ENCODE peak calls at places on chromosome 6, in five cellular contexts. F is GM23248, S is psoas muscle, P is thoracic aorta, H is breast epithelium. G is an unnamed sample.

GRCh38 chr6:45376310-45377040 is 1.3 kb downstream of the SUPT3H start:
- DNase-seq in F (peak; percentile 74), S (no peak), P (no peak), H (no peak), G (no peak)

GRCh38 chr6:16377470-16377869 is 139.1 kb downstream of the GMPR start:
- DNase-seq in F (no peak), S (no peak), P (no peak), H (no peak), G (peak; percentile 18)

GRCh38 chr6:130482645-130483390 is 117.0 kb downstream of the TMEM200A start:
- DNase-seq in F (peak; percentile 29), S (no peak), P (no peak), H (no peak), G (no peak)

GRCh38 chr6:138664740-138665139 is 108.8 kb upstream of the CCDC28A start:
- DNase-seq in F (no peak), S (no peak), P (no peak), H (no peak), G (no peak)

GRCh38 chr6:166312832-166313231 is 4.6 kb upstream of the PRR18 start:
- DNase-seq in F (no peak), S (no peak), P (no peak), H (no peak), G (no peak)

GRCh38 chr6:35948725-35949124 is 27.8 kb upstream of the SRPK1 start:
- DNase-seq in F (peak; percentile 37), S (no peak), P (no peak), H (no peak), G (no peak)

GRCh38 chr6:85460154-85460950 is 10.5 kb downstream of the NT5E start:
- DNase-seq in F (peak; percentile 52), S (no peak), P (no peak), H (no peak), G (no peak)

GRCh38 chr6:3749390-3749978 is 2.0 kb downstream of the PXDC1 start:
- DNase-seq in F (no peak), S (no peak), P (no peak), H (peak; percentile 74), G (no peak)

GRCh38 chr6:44800171-44800671 is 412.7 kb downstream of the CDC5L start:
- DNase-seq in F (peak; percentile 51), S (no peak), P (no peak), H (peak; percentile 43), G (no peak)

GRCh38 chr6:106751501-106752252 is 122.3 kb downstream of the QRSL1 start:
- DNase-seq in F (peak; percentile 2), S (no peak), P (no peak), H (no peak), G (no peak)

GRCh38 chr6:170273681-170274080 is 17.2 kb downstream of the DLL1 start:
- DNase-seq in F (no peak), S (no peak), P (no peak), H (no peak), G (no peak)

GRCh38 chr6:170278743-170279094 is 12.2 kb downstream of the DLL1 start:
- DNase-seq in F (no peak), S (no peak), P (no peak), H (no peak), G (no peak)

GRCh38 chr6:170274713-170275560 is 15.9 kb downstream of the DLL1 start:
- DNase-seq in F (no peak), S (no peak), P (no peak), H (no peak), G (no peak)

GRCh38 chr6:170277893-170278742 is 12.8 kb downstream of the DLL1 start:
- DNase-seq in F (no peak), S (no peak), P (no peak), H (no peak), G (no peak)

GRCh38 chr6:170276369-170277057 is 14.4 kb downstream of the DLL1 start:
- DNase-seq in F (no peak), S (peak; percentile 60), P (no peak), H (peak; percentile 44), G (peak; percentile 76)
- H3K4me1 ChIP-seq in F (peaks cover 3% of the 10 kb centered on the region), S (peaks cover 23% of the 10 kb centered on the region), P (peaks cover 9% of the 10 kb centered on the region), H (no peaks in the 10 kb centered on the region), G (no peaks in the 10 kb centered on the region)

GRCh38 chr6:5084787-5085637 is at the start of gene PPP1R3G:
- DNase-seq in F (peak; percentile 84), S (peak; percentile 67), P (no peak), H (no peak), G (no peak)
- H3K4me1 ChIP-seq in F (peaks cover 20% of the 10 kb centered on the region), S (peaks cover 3% of the 10 kb centered on the region), P (peaks cover 23% of the 10 kb centered on the region), H (peaks cover 6% of the 10 kb centered on the region), G (peaks cover 7% of the 10 kb centered on the region)

DNA sequence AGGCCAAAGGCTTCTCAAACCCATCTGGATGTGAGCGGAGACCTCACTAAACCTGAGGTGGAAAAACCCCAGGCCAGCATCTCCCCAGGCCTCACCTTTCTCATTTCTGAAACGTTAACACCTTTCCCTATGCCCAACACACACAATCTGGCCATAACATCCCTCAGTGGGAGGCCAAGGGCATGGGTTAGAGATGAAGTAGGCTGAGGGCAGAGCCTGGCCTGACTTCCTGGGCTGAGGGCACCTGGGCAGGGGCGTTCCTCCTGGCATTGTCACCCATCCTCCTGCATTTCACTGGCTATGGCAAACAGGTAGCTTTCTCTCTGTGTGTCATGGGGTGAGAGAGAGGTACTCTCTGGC is 8.4 kb downstream of the MOCS1 start:
- DNase-seq in F (no peak), S (no peak), P (no peak), H (no peak), G (no peak)
- H3K4me1 ChIP-seq in F (peaks cover 9% of the 10 kb centered on the region), S (peaks cover 74% of the 10 kb centered on the region), P (peaks cover 62% of the 10 kb centered on the region), H (peaks cover 4% of the 10 kb centered on the region), G (peaks cover 45% of the 10 kb centered on the region)

GRCh38 chr6:53654745-53655240 is 10.8 kb downstream of the KLHL31 start:
- DNase-seq in F (no peak), S (no peak), P (no peak), H (no peak), G (no peak)

GRCh38 chr6:53651764-53652401 is 13.7 kb downstream of the KLHL31 start:
- DNase-seq in F (peak; percentile 80), S (peak; percentile 73), P (peak; percentile 13), H (peak; percentile 52), G (peak; percentile 24)

GRCh38 chr6:53648571-53648970 is 17.0 kb downstream of the KLHL31 start:
- DNase-seq in F (no peak), S (no peak), P (no peak), H (no peak), G (no peak)

GRCh38 chr6:53647437-53648094 is 18.0 kb downstream of the KLHL31 start:
- DNase-seq in F (peak; percentile 22), S (no peak), P (no peak), H (no peak), G (no peak)

DNA sequence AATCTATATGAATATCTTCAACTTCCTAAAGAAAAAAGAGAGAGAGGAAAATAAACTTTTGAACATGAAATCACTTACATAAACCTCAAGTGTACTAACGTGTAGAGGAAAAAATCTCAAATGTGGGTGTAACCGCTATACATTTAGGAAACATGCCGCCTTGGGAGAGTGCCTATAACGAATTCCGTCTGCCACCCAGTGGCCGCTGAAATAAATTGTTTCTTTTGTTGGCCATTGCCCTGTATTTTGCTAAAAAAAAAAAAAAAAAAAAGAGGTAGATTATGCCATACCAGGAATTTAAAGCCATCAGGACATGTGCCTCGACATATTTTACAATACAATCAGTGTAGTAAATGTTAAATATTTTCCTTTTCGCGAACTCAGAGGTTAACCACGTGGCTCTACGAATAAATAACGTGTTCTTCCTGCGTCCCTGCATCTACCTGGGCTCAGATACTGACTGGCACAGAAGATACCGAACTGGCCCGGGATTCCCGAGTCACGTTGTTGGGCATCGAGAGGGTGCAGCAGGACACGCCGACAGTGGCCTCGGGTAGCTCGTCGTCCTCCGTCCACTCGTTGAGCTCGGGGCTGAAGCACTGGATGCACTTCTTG is 14.3 kb downstream of the KLHL31 start:
- DNase-seq in F (peak; percentile 88), S (peak; percentile 26), P (no peak), H (peak; percentile 37), G (no peak)
- H3K4me1 ChIP-seq in F (no peaks in the 10 kb centered on the region), S (peaks cover 62% of the 10 kb centered on the region), P (peaks cover 11% of the 10 kb centered on the region), H (no peaks in the 10 kb centered on the region), G (no peaks in the 10 kb centered on the region)

GRCh38 chr6:125044066-125044465 is 81.8 kb downstream of the RNF217 start:
- DNase-seq in F (no peak), S (no peak), P (no peak), H (no peak), G (no peak)

GRCh38 chr6:125048274-125048673 is 86.0 kb downstream of the RNF217 start:
- DNase-seq in F (no peak), S (no peak), P (no peak), H (no peak), G (no peak)

GRCh38 chr6:125044667-125045066 is 82.4 kb downstream of the RNF217 start:
- DNase-seq in F (no peak), S (no peak), P (no peak), H (no peak), G (no peak)

GRCh38 chr6:125041740-125042459 is 79.7 kb downstream of the RNF217 start:
- DNase-seq in F (peak; percentile 73), S (no peak), P (no peak), H (no peak), G (no peak)

GRCh38 chr6:125046107-125046925 is 84.1 kb downstream of the RNF217 start:
- DNase-seq in F (peak; percentile 22), S (no peak), P (no peak), H (peak; percentile 83), G (no peak)
- H3K4me1 ChIP-seq in F (peaks cover 11% of the 10 kb centered on the region), S (no peaks in the 10 kb centered on the region), P (peaks cover 17% of the 10 kb centered on the region), H (no peaks in the 10 kb centered on the region), G (peaks cover 4% of the 10 kb centered on the region)